ENCODE peak calls at places on chromosome 13, in six cellular contexts. X is GM12864; R is activated CD4-positive, alpha-beta T cell treated with anti-CD3 and anti-CD28 coated beads for 48 hours; G is bronchial epithelial cell; I is AG10803; L is prostate gland. N is an unnamed sample.

GRCh38 chr13:93559718-93560117 is 333.1 kb downstream of the GPC6 start:
- DNase-seq in L (no peak), X (no peak), G (peak; percentile 93), R (no peak), I (peak; percentile 17), N (no peak)

GRCh38 chr13:66224644-66225043 is 1005.5 kb downstream of the PCDH9 start:
- DNase-seq in I (no peak), G (no peak), R (no peak), X (no peak), L (no peak), N (no peak)

GRCh38 chr13:26051231-26052135 is at the start of gene SHISA2:
- DNase-seq in X (no peak), I (peak; percentile 30), L (peak; percentile 16), R (peak; percentile 37), G (peak; percentile 20), N (no peak)

GRCh38 chr13:39073983-39074382 is 35.7 kb downstream of the NHLRC3 start:
- DNase-seq in X (no peak), I (no peak), G (peak; percentile 25), R (no peak), L (no peak), N (no peak)

GRCh38 chr13:111429064-111429558 is 108.7 kb downstream of the TEX29 start:
- DNase-seq in I (peak; percentile 31), R (peak; percentile 71), L (no peak), G (peak; percentile 21), X (no peak), N (no peak)

GRCh38 chr13:98910501-98910951 is 67.3 kb downstream of the DOCK9 start:
- DNase-seq in G (peak; percentile 94), R (peak; percentile 49), I (peak; percentile 62), L (no peak), X (no peak), N (no peak)

GRCh38 chr13:107649071-107649470 is 566.3 kb downstream of the LIG4 start:
- DNase-seq in L (no peak), X (no peak), G (no peak), R (no peak), I (no peak), N (no peak)

GRCh38 chr13:19781526-19781925 is 1.2 kb downstream of the PSPC1 start:
- DNase-seq in L (no peak), I (no peak), R (peak; percentile 21), G (no peak), X (no peak), N (no peak)

GRCh38 chr13:40922437-40923040 is 96.6 kb downstream of the ELF1 start:
- DNase-seq in I (no peak), G (no peak), L (no peak), X (no peak), R (no peak), N (no peak)